ENCODE peak calls at places on chromosome 11, in four cellular contexts. J is cardiac muscle cell, D is pancreas, V is RWPE1. R is an unnamed sample.

GRCh38 chr11:57303990-57304579 is 20.7 kb downstream of the TNKS1BP1 start:
- DNase-seq in D (peak), J (no peak), V (peak), R (no peak)

GRCh38 chr11:35083181-35084061 is 55.5 kb upstream of the CD44 start:
- DNase-seq in J (no peak), D (peak), V (peak), R (peak)

GRCh38 chr11:125112235-125112604 is 794 bp upstream of the TMEM218 start:
- DNase-seq in V (no peak), J (no peak), D (no peak), R (no peak)

GRCh38 chr11:36420025-36420424 is 90.0 kb downstream of the TRAF6 start:
- DNase-seq in V (no peak), D (no peak), J (no peak), R (no peak)

GRCh38 chr11:122439911-122440782 is 215.4 kb upstream of the UBASH3B start:
- DNase-seq in J (peak), V (no peak), D (no peak), R (no peak)

GRCh38 chr11:87454246-87454645 is 416.5 kb downstream of the TMEM135 start:
- DNase-seq in V (no peak), J (no peak), D (peak), R (no peak)

GRCh38 chr11:119722281-119722794 is 6.7 kb downstream of the NECTIN1 start:
- DNase-seq in D (peak), J (no peak), V (no peak), R (no peak)

GRCh38 chr11:60130496-60130895 is 42.0 kb downstream of the MS4A2 start:
- DNase-seq in D (peak), J (peak), V (peak), R (peak)

GRCh38 chr11:19597194-19597593 is 115.4 kb upstream of the NAV2 start:
- DNase-seq in J (no peak), D (no peak), V (peak), R (peak)

GRCh38 chr11:43418197-43418596 is 59.5 kb downstream of the TTC17 start:
- DNase-seq in V (no peak), D (no peak), J (no peak), R (no peak)

GRCh38 chr11:43419460-43419859 is 60.7 kb downstream of the TTC17 start:
- DNase-seq in V (peak), D (peak), J (peak), R (peak)
- TF ChIP-seq CTCF in V (peak), D (peak), J (peak), R (peak)

DNA sequence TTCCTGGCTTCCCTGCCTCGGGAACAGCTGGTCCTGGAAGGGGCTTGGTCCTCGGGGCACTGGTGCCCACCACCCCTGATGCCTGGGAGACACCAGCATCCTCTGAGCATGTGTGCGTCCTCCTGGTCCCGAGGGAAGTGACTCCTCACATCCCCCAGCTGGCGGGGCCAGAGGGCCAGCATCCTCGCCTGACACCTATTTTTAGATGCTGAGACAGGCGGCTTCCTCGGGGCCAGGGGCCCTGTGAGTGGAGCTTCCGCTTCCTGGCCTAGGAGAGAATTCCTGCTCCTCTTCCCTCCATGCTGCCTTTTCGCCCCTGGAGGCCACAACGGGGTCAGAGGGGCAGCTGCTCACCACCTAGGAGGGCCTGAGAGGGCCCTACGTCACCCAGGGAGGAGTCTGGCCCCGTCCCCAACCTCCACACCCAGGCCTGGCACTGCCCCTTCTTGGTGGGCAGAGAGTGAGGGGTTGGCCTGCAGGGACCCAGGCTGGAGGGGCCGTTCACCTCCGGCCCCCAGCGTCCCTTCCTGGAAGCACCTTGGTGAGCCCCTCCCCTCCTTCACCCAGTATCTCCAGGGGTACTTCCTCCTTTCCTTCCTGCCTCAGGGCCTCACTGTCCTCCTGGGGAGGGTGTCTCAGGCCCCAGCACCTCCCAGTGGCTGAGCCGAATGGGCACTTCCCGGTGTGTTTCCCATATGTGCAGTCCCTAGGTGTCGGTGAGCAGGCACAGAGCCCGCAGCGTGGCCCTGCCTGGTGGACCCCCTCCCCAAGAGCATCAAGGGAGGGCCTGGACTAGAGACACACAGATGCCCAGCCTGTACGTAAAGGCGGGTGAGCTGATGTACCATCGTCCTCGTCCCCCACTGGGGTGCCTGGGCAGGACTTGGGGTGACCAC is 6.1 kb downstream of the CD81 start:
- DNase-seq in V (no peak), D (no peak), J (peak), R (peak)
- TF ChIP-seq CTCF in V (peak), D (no peak), J (no peak), R (peak)

DNA sequence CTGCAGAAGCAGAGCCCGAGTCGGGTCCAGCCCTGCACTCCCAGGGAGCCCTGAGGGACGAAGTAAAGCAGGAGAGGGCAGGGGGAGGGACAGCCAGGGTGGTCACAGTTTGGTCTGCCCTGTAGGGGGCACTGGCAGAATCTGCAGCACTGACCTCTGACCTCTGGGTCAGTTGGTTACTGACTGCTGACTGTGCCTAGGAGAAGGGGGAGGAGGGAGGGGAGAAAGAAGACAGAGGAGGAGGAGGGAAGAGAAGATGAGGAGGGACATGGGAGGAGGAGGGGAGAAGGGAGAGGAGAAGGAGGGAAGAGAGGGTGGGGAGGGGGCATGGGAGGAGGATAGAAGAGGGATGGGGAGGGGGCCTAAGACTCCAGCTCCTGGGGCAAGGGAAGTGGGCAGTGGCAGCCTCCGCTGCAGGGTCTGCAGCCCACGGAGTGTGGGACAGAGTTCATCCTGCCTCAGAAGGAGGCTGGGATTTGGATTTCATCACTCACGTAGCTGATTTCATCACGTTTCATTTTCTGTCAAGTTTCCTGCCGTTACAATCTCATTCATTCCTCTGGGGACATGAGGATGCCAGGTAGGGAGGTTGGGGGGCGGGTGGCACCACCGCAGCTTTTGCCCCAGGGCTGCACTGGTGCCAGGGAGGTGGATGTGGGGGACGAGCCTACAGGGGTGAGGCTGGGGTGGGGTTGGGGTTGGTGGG is 55.2 kb downstream of the FLRT1 start:
- DNase-seq in D (no peak), J (no peak), V (no peak), R (no peak)
- TF ChIP-seq CTCF in D (no peak), J (peak), V (no peak), R (peak)

GRCh38 chr11:13878077-13878476 is 84.4 kb upstream of the SPON1 start:
- DNase-seq in J (no peak), V (no peak), D (no peak), R (no peak)

GRCh38 chr11:13881176-13881680 is 81.3 kb upstream of the SPON1 start:
- DNase-seq in J (no peak), V (no peak), D (no peak), R (no peak)

GRCh38 chr11:13883589-13883988 is 78.9 kb upstream of the SPON1 start:
- DNase-seq in V (no peak), J (no peak), D (no peak), R (no peak)

GRCh38 chr11:13883042-13883441 is 79.5 kb upstream of the SPON1 start:
- DNase-seq in D (no peak), J (peak), V (no peak), R (no peak)

GRCh38 chr11:13880719-13881118 is 81.8 kb upstream of the SPON1 start:
- DNase-seq in V (no peak), D (no peak), J (no peak), R (no peak)
- TF ChIP-seq CTCF in V (no peak), D (no peak), J (no peak), R (no peak)

R was measured in HFFc6.